ENCODE peak calls at places on chromosomes 4 and X, in eight cellular contexts. K is activated T-cell treated with anti-CD3 and anti-CD28 coated beads, Interleukin-2, amount 50 U/mL, for 72 hours; G is ascending aorta; F is neuronal stem cell; L is T47D; A is Kasumi-1; W is fibroblast of the conjunctiva; E is stimulated activated CD8-positive, alpha-beta memory T cell treated with anti-CD3 and anti-CD28 coated beads, Interleukin-7, amount 100 ng/mL, for 1 hour. H is an unnamed sample.

GRCh38 chrX:150777328-150777992 is 84.3 kb downstream of the MTMR1 start:
- DNase-seq in K (no peak), G (no peak), F (no peak), L (no peak), A (no peak), W (no peak), E (no peak), H (no peak)

GRCh38 chr4:6442555-6442954 is 29.9 kb downstream of the PPP2R2C start:
- DNase-seq in K (no peak), G (no peak), F (no peak), L (no peak), A (no peak), W (no peak), E (no peak), H (no peak)

GRCh38 chr4:150501983-150502382 is 80.0 kb upstream of the MAB21L2 start:
- DNase-seq in K (no peak), G (no peak), F (no peak), L (no peak), A (no peak), W (no peak), E (no peak), H (no peak)

GRCh38 chr4:55382515-55383003 is 13.2 kb upstream of the TMEM165 start:
- DNase-seq in K (no peak), G (no peak), F (no peak), L (no peak), A (no peak), W (no peak), E (no peak), H (no peak)

GRCh38 chrX:139063364-139063763 is 351.8 kb upstream of the FGF13 start:
- DNase-seq in K (no peak), G (no peak), F (no peak), L (no peak), A (no peak), W (no peak), E (no peak), H (no peak)

GRCh38 chr4:97349468-97350186 is 793.6 kb downstream of the STPG2 start:
- DNase-seq in K (no peak), G (no peak), F (no peak), L (no peak), A (no peak), W (no peak), E (no peak), H (no peak)

GRCh38 chr4:48898733-48899431 is 7.7 kb downstream of the OCIAD2 start:
- DNase-seq in K (no peak), G (no peak), F (no peak), L (no peak), A (peak; percentile 96), W (no peak), E (no peak), H (peak; percentile 55)

GRCh38 chr4:89226665-89227572 is 80.7 kb downstream of the GPRIN3 start:
- DNase-seq in K (peak; percentile 73), G (peak; percentile 83), F (peak; percentile 71), L (peak; percentile 17), A (peak; percentile 89), W (peak; percentile 61), E (peak; percentile 49), H (no peak)

GRCh38 chrX:54423161-54423888 is 16.9 kb upstream of the TSR2 start:
- DNase-seq in K (peak; percentile 6), G (no peak), F (no peak), L (no peak), A (peak; percentile 33), W (no peak), E (no peak), H (no peak)

GRCh38 chr4:126441173-126441810 is 1126.5 kb downstream of the FAT4 start:
- DNase-seq in K (no peak), G (no peak), F (no peak), L (no peak), A (no peak), W (no peak), E (no peak), H (no peak)

GRCh38 chr4:43331226-43332078 is 438.9 kb downstream of the GRXCR1 start:
- DNase-seq in K (no peak), G (no peak), F (no peak), L (no peak), A (no peak), W (no peak), E (no peak), H (no peak)

GRCh38 chrX:37361596-37361995 is 12.4 kb downstream of the PRRG1 start:
- DNase-seq in K (no peak), G (no peak), F (no peak), L (no peak), A (no peak), W (no peak), E (no peak), H (no peak)

GRCh38 chr4:73520821-73521220 is 39.3 kb downstream of the AFM start:
- DNase-seq in K (no peak), G (no peak), F (peak; percentile 14), L (no peak), A (no peak), W (peak; percentile 64), E (no peak), H (no peak)

GRCh38 chr4:16067515-16067914 is 16.3 kb downstream of the PROM1 start:
- DNase-seq in K (no peak), G (no peak), F (no peak), L (no peak), A (no peak), W (no peak), E (no peak), H (no peak)